ENCODE peak calls at places on chromosomes 13 and 19, in six cellular contexts. K is aorta, R is fibroblast of lung, I is esophagus squamous epithelium, O is PC-3, P is left lung. E is an unnamed sample.

GRCh38 chr13:65417953-65418352 is 1812.2 kb downstream of the PCDH9 start:
- DNase-seq in P (no peak), R (peak; percentile 3), K (no peak), O (peak; percentile 19), I (no peak), E (no peak)

GRCh38 chr13:75145926-75146325 is 336.0 kb downstream of the TBC1D4 start:
- DNase-seq in R (peak; percentile 84), K (no peak), P (no peak), I (no peak), O (no peak), E (no peak)

GRCh38 chr13:74153316-74153715 is 19.1 kb upstream of the KLF12 start:
- DNase-seq in K (no peak), P (no peak), I (no peak), R (peak; percentile 70), O (no peak), E (peak; percentile 12)

GRCh38 chr13:77379508-77379907 is 52.6 kb upstream of the MYCBP2 start:
- DNase-seq in P (no peak), O (no peak), I (no peak), K (no peak), R (no peak), E (no peak)

GRCh38 chr13:111034811-111035210 is 80.3 kb upstream of the ARHGEF7 start:
- DNase-seq in I (no peak), O (no peak), R (peak; percentile 37), P (no peak), K (no peak), E (no peak)

GRCh38 chr13:26020536-26021290 is 31.1 kb downstream of the SHISA2 start:
- DNase-seq in I (no peak), R (no peak), O (no peak), P (no peak), K (no peak), E (no peak)

GRCh38 chr19:41882568-41883462 is at the start of gene ARHGEF1:
- DNase-seq in O (peak; percentile 35), R (peak; percentile 18), K (peak; percentile 77), I (no peak), P (peak; percentile 96), E (peak; percentile 56)

GRCh38 chr13:82661126-82661525 is 1221.1 kb downstream of the SLITRK1 start:
- DNase-seq in I (no peak), O (no peak), R (no peak), K (no peak), P (no peak), E (no peak)

GRCh38 chr19:4816388-4817165 is 14.9 kb downstream of the TICAM1 start:
- DNase-seq in K (no peak), P (peak; percentile 77), I (no peak), O (no peak), R (no peak), E (no peak)

GRCh38 chr13:21670883-21671792 is at the start of gene FGF9:
- DNase-seq in P (peak; percentile 94), O (peak; percentile 65), K (peak; percentile 79), I (no peak), R (peak; percentile 78), E (peak; percentile 81)

GRCh38 chr19:8334458-8335342 is 8.4 kb downstream of the KANK3 start:
- DNase-seq in P (peak; percentile 87), R (peak; percentile 77), K (peak; percentile 48), I (no peak), O (peak; percentile 87), E (peak; percentile 67)

GRCh38 chr13:33154911-33155310 is 130.6 kb downstream of the STARD13 start:
- DNase-seq in R (no peak), O (no peak), P (peak; percentile 72), K (no peak), I (no peak), E (no peak)

GRCh38 chr13:102141625-102142472 is 260.0 kb downstream of the FGF14 start:
- DNase-seq in I (no peak), O (peak; percentile 39), R (peak; percentile 69), P (no peak), K (no peak), E (no peak)

GRCh38 chr19:33508941-33509614 is 12.5 kb downstream of the PEPD start:
- DNase-seq in I (no peak), O (no peak), K (no peak), P (no peak), R (no peak), E (no peak)

GRCh38 chr19:50565984-50566903 is 2.0 kb downstream of the LRRC4B start:
- DNase-seq in I (no peak), O (no peak), K (no peak), P (peak; percentile 59), R (no peak), E (no peak)

GRCh38 chr19:34482380-34483250 is 1.1 kb downstream of the WTIP start:
- DNase-seq in O (no peak), R (peak; percentile 39), I (no peak), K (no peak), P (peak; percentile 80), E (no peak)

GRCh38 chr13:46489586-46490023 is 63.4 kb upstream of the LRCH1 start:
- DNase-seq in P (no peak), O (peak; percentile 73), K (peak; percentile 85), I (no peak), R (peak; percentile 92), E (no peak)

GRCh38 chr19:41323430-41324125 is 13.6 kb downstream of the CCDC97 start:
- DNase-seq in I (no peak), O (peak; percentile 72), R (peak; percentile 97), P (peak; percentile 82), K (peak; percentile 85), E (no peak)

GRCh38 chr19:11519138-11519537 is 9.8 kb downstream of the ECSIT start:
- DNase-seq in K (no peak), O (peak; percentile 52), P (no peak), R (no peak), I (no peak), E (no peak)

GRCh38 chr19:3474614-3475013 is 5.7 kb downstream of the SMIM24 start:
- DNase-seq in R (no peak), I (no peak), K (no peak), O (no peak), P (no peak), E (no peak)

GRCh38 chr19:3474015-3474414 is 6.3 kb downstream of the SMIM24 start:
- DNase-seq in I (no peak), O (no peak), K (no peak), R (no peak), P (no peak), E (peak; percentile 96)

GRCh38 chr19:3477506-3477905 is 2.8 kb downstream of the SMIM24 start:
- DNase-seq in O (no peak), R (no peak), I (no peak), P (no peak), K (no peak), E (no peak)

GRCh38 chr19:3476830-3477229 is 3.5 kb downstream of the SMIM24 start:
- DNase-seq in O (no peak), R (no peak), K (no peak), P (no peak), I (no peak), E (no peak)

DNA sequence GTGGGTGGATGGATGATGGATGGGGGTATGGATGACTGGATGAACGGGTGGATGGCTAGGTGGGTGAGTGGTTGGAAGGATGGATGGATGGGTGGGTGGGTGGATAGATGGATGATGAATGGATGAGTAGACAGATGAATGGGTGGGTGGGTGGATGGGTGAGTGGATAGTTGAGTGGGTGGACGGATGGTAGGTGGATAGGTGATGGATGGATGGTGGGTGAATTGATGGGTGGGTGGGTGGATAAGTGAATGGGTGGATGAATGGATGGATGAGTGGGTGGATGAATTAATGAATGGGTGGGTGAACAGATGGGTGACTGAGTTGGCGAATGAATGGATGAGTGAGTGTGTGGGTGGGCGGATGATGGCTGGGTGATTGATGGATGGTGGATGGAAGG is 4.9 kb downstream of the SMIM24 start:
- DNase-seq in P (no peak), O (no peak), I (no peak), K (no peak), R (no peak), E (no peak)
- H3K4me3 ChIP-seq in P (no peak overlapping the region), O (no peak overlapping the region), I (no peak overlapping the region), K (no peak overlapping the region), R (no peak overlapping the region), E (no peak overlapping the region)

DNA sequence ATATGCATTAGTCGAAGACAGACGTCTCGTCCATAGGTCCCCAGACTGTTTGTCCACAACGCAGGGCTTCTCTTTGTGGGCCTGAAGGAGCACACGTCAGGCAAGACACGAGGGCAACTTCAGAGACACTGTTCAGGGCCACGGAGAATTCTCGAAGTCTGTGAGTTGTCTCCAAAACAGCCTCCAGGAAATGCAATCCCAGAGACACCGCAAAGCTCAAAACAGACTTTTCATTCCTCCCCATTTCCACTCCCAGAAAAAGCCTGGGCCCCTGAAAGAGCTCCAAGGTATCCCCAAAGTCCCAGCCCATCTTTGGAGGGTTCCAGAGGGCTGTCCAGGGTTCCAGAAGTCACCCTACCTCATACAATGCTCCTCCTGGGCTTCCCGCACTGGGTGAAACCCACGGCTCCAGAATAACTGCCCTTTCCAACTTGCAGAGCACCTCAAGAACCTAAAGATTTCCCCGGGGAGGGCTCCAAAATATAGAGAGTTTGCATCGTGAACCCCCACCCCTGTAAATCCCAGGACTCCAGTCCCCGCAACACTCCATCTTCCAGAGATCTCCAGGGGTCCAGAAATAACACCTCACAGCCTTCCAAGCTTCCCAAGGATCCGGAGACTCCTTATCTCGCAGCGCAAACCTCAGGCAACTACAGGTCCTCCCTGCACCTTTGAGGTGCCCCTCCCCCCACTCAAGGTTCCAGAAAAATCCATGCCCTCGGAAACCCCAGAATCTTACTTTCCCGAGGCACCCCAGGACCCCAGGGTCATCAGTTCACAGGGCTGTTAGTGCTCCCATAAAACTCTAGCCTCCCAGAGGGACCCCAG is 690 bp upstream of the FTL start:
- DNase-seq in R (peak; percentile 61), K (peak; percentile 64), P (no peak), O (no peak), I (no peak), E (peak; percentile 65)
- H3K4me3 ChIP-seq in R (peak overlapping the region; percentile 35), K (peak overlapping the region; percentile 33), P (peak overlapping the region; percentile 90), O (no peak overlapping the region), I (peak overlapping the region; percentile 97), E (no peak overlapping the region)

DNA sequence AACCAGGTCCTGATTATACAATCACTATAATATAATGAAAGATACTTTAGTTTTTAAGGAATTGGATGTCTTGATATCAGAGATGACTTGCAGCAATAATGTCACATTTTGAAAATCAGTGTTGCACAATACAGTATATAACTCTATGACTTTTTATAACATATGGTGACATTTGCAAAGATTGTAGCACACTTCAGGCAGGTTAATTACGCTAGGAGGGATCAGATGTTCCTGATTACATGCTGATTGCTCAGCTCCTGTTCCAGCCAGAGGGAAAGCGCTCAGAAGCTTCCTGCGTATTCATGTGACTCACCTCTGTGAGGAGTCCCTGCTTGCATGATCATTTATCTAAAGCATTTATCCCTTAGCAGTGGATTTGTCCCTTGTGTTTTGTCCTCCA is 265.6 kb downstream of the GPC5 start:
- DNase-seq in O (peak; percentile 1), I (no peak), P (no peak), K (no peak), R (no peak), E (peak; percentile 2)
- H3K4me3 ChIP-seq in O (no peak overlapping the region), I (no peak overlapping the region), P (no peak overlapping the region), K (no peak overlapping the region), R (no peak overlapping the region), E (no peak overlapping the region)

GRCh38 chr19:32067686-32068085 is 277.7 kb upstream of the ZNF507 start:
- DNase-seq in R (no peak), I (no peak), O (no peak), P (no peak), K (no peak), E (no peak)

GRCh38 chr19:32061304-32061703 is 284.1 kb upstream of the ZNF507 start:
- DNase-seq in K (no peak), P (no peak), I (no peak), R (no peak), O (peak; percentile 46), E (no peak)

GRCh38 chr19:32068805-32069204 is 276.6 kb upstream of the ZNF507 start:
- DNase-seq in I (no peak), R (no peak), O (no peak), K (no peak), P (no peak), E (no peak)

GRCh38 chr19:32066056-32066455 is 279.4 kb upstream of the ZNF507 start:
- DNase-seq in R (no peak), I (no peak), K (no peak), O (no peak), P (no peak), E (no peak)

GRCh38 chr19:32063601-32064000 is 281.8 kb upstream of the ZNF507 start:
- DNase-seq in K (no peak), O (no peak), R (no peak), P (no peak), I (no peak), E (no peak)
- H3K4me3 ChIP-seq in K (no peak overlapping the region), O (no peak overlapping the region), R (no peak overlapping the region), P (no peak overlapping the region), I (no peak overlapping the region), E (no peak overlapping the region)